ENCODE peak calls at places on chromosomes 11 and 22, in five cellular contexts. C, G, B, E and V are unnamed samples.

GRCh38 chr11:134332189-134332631 is 422 bp downstream of the GLB1L2 start:
- ATAC-seq in E (peak), B (peak), G (peak), C (peak), V (peak)

GRCh38 chr11:117986981-117987495 is 844 bp downstream of the IL10RA start:
- ATAC-seq in C (no peak), B (no peak), G (no peak), E (no peak), V (peak)

GRCh38 chr11:30914143-30914762 is 328.1 kb upstream of the MPPED2 start:
- ATAC-seq in G (peak), E (peak), B (peak), C (peak), V (no peak)

GRCh38 chr22:19149962-19150361 is at the start of gene GSC2:
- ATAC-seq in B (no peak), G (no peak), E (no peak), C (no peak), V (no peak)

GRCh38 chr11:40293655-40294342 is 1165.7 kb downstream of the LRRC4C start:
- ATAC-seq in B (peak), G (peak), E (peak), C (peak), V (peak)

GRCh38 chr22:22721681-22722309 is 77.4 kb downstream of the GGTLC2 start:
- ATAC-seq in G (no peak), C (peak), E (no peak), B (peak), V (peak)

GRCh38 chr22:40107244-40107643 is 70.5 kb upstream of the TNRC6B start:
- ATAC-seq in B (no peak), E (no peak), C (peak), G (no peak), V (no peak)

GRCh38 chr11:123174196-123175183 is 20.6 kb downstream of the CLMP start:
- ATAC-seq in C (peak), G (peak), B (no peak), E (peak), V (no peak)

GRCh38 chr11:63855975-63856374 is 17.1 kb downstream of the MARK2 start:
- ATAC-seq in C (peak), G (no peak), E (no peak), B (no peak), V (no peak)

GRCh38 chr11:35281169-35281591 is 138.2 kb downstream of the SLC1A2 start:
- ATAC-seq in B (no peak), E (peak), C (no peak), G (no peak), V (no peak)

GRCh38 chr11:75371930-75372876 is 20.7 kb upstream of the ARRB1 start:
- ATAC-seq in G (no peak), C (peak), B (no peak), E (no peak), V (no peak)

GRCh38 chr11:76030973-76031590 is 175.2 kb downstream of the WNT11 start:
- ATAC-seq in G (no peak), C (no peak), E (no peak), B (no peak), V (no peak)

GRCh38 chr22:36406139-36406538 is 18.4 kb upstream of the MYH9 start:
- ATAC-seq in E (no peak), B (no peak), G (no peak), C (no peak), V (no peak)

GRCh38 chr11:73177380-73178091 is 35.4 kb upstream of the FCHSD2 start:
- ATAC-seq in B (peak), G (peak), C (peak), E (peak), V (peak)

GRCh38 chr22:35315141-35315854 is 15.6 kb downstream of the TOM1 start:
- ATAC-seq in E (no peak), G (no peak), C (no peak), B (no peak), V (no peak)

GRCh38 chr11:44912270-44912987 is 38.3 kb downstream of the TP53I11 start:
- ATAC-seq in B (no peak), C (no peak), E (no peak), G (no peak), V (no peak)

GRCh38 chr11:118412921-118413320 is 11.5 kb downstream of the ATP5MG start:
- ATAC-seq in E (no peak), C (no peak), B (no peak), G (no peak), V (no peak)

GRCh38 chr11:116225236-116225635 is 547.6 kb downstream of the BUD13 start:
- ATAC-seq in B (no peak), E (peak), C (no peak), G (no peak), V (no peak)

GRCh38 chr22:22709719-22710445 is 65.5 kb downstream of the GGTLC2 start:
- ATAC-seq in C (peak), E (no peak), B (no peak), G (peak), V (no peak)

GRCh38 chr22:47022075-47022473 is 259.6 kb downstream of the TBC1D22A start:
- ATAC-seq in B (no peak), G (peak), E (no peak), C (peak), V (no peak)